ENCODE peak calls at places on chromosomes 3 and 15, in ten cellular contexts. H is transverse colon, E is MM.1S, Z is heart right ventricle, M is PC-3, G is aorta, C is body of pancreas, U is adrenal gland, D is cardiac muscle cell, Y is mesendoderm. R is an unnamed sample. For H3K4me1 and H3K36me3, the result is how much of the 10 kb centered on the place peaks cover.

GRCh38 chr15:94875550-94875949 is 644.2 kb downstream of the MCTP2 start:
- DNase-seq in H (no peak), E (no peak), Z (no peak), M (no peak), G (no peak), C (no peak), U (no peak), D (no peak), Y (no peak), R (no peak)

GRCh38 chr15:41919954-41920538 is 26.2 kb upstream of the SPTBN5 start:
- DNase-seq in H (no peak), E (no peak), Z (no peak), M (no peak), G (no peak), C (peak), U (no peak), D (peak), Y (no peak), R (peak)

GRCh38 chr15:98758224-98758623 is 109.9 kb downstream of the IGF1R start:
- DNase-seq in H (no peak), E (no peak), Z (no peak), M (no peak), G (no peak), C (no peak), U (no peak), D (no peak), Y (no peak), R (no peak)

GRCh38 chr3:197354195-197355059 is 56.0 kb upstream of the DLG1 start:
- DNase-seq in H (peak), E (no peak), Z (peak), M (no peak), G (peak), C (no peak), U (no peak), D (peak), Y (no peak), R (peak)

GRCh38 chr3:196513697-196514349 is 1.3 kb downstream of the SMCO1 start:
- DNase-seq in H (no peak), E (no peak), Z (no peak), M (peak), G (no peak), C (no peak), U (no peak), D (peak), Y (no peak), R (no peak)

GRCh38 chr15:81023483-81024264 is 23.0 kb downstream of the TLNRD1 start:
- DNase-seq in H (peak), E (peak), Z (peak), M (peak), G (peak), C (no peak), U (peak), D (peak), Y (peak), R (peak)

GRCh38 chr15:41809121-41809520 is 18.8 kb upstream of the JMJD7 start:
- DNase-seq in H (no peak), E (no peak), Z (no peak), M (peak), G (no peak), C (no peak), U (no peak), D (no peak), Y (peak), R (no peak)

GRCh38 chr15:32766101-32766500 is 48.3 kb downstream of the GREM1 start:
- DNase-seq in H (no peak), E (no peak), Z (no peak), M (peak), G (no peak), C (no peak), U (no peak), D (no peak), Y (no peak), R (no peak)

GRCh38 chr15:48358229-48358641 is 27.0 kb downstream of the DUT start:
- DNase-seq in H (no peak), E (peak), Z (no peak), M (peak), G (no peak), C (no peak), U (no peak), D (peak), Y (peak), R (no peak)

GRCh38 chr3:28317438-28318022 is 31.0 kb upstream of the ZCWPW2 start:
- DNase-seq in H (peak), E (peak), Z (no peak), M (peak), G (no peak), C (no peak), U (peak), D (peak), Y (peak), R (no peak)

GRCh38 chr3:166191406-166191805 is 354.2 kb upstream of the BCHE start:
- DNase-seq in H (no peak), E (no peak), Z (no peak), M (peak), G (no peak), C (no peak), U (no peak), D (no peak), Y (no peak), R (no peak)

GRCh38 chr3:151206196-151206595 is 3.2 kb upstream of the GPR171 start:
- DNase-seq in H (no peak), E (no peak), Z (no peak), M (no peak), G (no peak), C (no peak), U (no peak), D (no peak), Y (no peak), R (no peak)

GRCh38 chr3:150599611-150600297 is 3.4 kb upstream of the SELENOT start:
- DNase-seq in H (no peak), E (peak), Z (no peak), M (peak), G (no peak), C (no peak), U (peak), D (peak), Y (peak), R (no peak)

GRCh38 chr15:92821491-92822116 is 78.5 kb upstream of the CHD2 start:
- DNase-seq in H (no peak), E (no peak), Z (no peak), M (peak), G (no peak), C (no peak), U (no peak), D (no peak), Y (peak), R (no peak)
- H3K4me1 ChIP-seq in H (under half), E (half or more), Z (under half), M (under half), G (under half), C (under half), U (under half), D (half or more), Y (under half), R (under half)

GRCh38 chr3:14130230-14130629 is 5.4 kb downstream of the TMEM43 start:
- DNase-seq in H (no peak), E (no peak), Z (no peak), M (no peak), G (no peak), C (no peak), U (no peak), D (no peak), Y (no peak), R (no peak)
- H3K36me3 ChIP-seq in H (under half), E (under half), Z (half or more), M (half or more), G (under half), C (under half), U (under half), D (under half), Y (under half), R (under half)

GRCh38 chr15:63196846-63197245 is 7.4 kb downstream of the RAB8B start:
- DNase-seq in H (no peak), E (no peak), Z (no peak), M (no peak), G (no peak), C (no peak), U (no peak), D (no peak), Y (no peak), R (no peak)

GRCh38 chr15:63192604-63193206 is 3.3 kb downstream of the RAB8B start:
- DNase-seq in H (no peak), E (no peak), Z (no peak), M (no peak), G (no peak), C (no peak), U (no peak), D (no peak), Y (no peak), R (no peak)

GRCh38 chr15:63197626-63198025 is 8.2 kb downstream of the RAB8B start:
- DNase-seq in H (no peak), E (no peak), Z (no peak), M (no peak), G (no peak), C (no peak), U (no peak), D (no peak), Y (no peak), R (no peak)

GRCh38 chr15:63194291-63194681 is 4.9 kb downstream of the RAB8B start:
- DNase-seq in H (no peak), E (no peak), Z (no peak), M (no peak), G (no peak), C (no peak), U (no peak), D (no peak), Y (no peak), R (no peak)

GRCh38 chr15:63195257-63196023 is 6.0 kb downstream of the RAB8B start:
- DNase-seq in H (no peak), E (no peak), Z (no peak), M (no peak), G (no peak), C (no peak), U (no peak), D (no peak), Y (no peak), R (no peak)
- H3K4me1 ChIP-seq in H (under half), E (under half), Z (half or more), M (under half), G (under half), C (under half), U (under half), D (under half), Y (under half), R (under half)

GRCh38 chr3:132343018-132343612 is 25.9 kb downstream of the ACP3 start:
- DNase-seq in H (peak), E (peak), Z (no peak), M (peak), G (no peak), C (peak), U (peak), D (peak), Y (peak), R (peak)
- H3K36me3 ChIP-seq in H (under half), E (under half), Z (under half), M (under half), G (under half), C (under half), U (under half), D (under half), Y (under half), R (under half)

GRCh38 chr3:128357538-128357937 is 109.2 kb downstream of the DNAJB8 start:
- DNase-seq in H (no peak), E (no peak), Z (no peak), M (no peak), G (no peak), C (no peak), U (no peak), D (no peak), Y (no peak), R (no peak)
- H3K4me1 ChIP-seq in H (under half), E (under half), Z (under half), M (under half), G (under half), C (under half), U (under half), D (under half), Y (under half), R (under half)

DNA sequence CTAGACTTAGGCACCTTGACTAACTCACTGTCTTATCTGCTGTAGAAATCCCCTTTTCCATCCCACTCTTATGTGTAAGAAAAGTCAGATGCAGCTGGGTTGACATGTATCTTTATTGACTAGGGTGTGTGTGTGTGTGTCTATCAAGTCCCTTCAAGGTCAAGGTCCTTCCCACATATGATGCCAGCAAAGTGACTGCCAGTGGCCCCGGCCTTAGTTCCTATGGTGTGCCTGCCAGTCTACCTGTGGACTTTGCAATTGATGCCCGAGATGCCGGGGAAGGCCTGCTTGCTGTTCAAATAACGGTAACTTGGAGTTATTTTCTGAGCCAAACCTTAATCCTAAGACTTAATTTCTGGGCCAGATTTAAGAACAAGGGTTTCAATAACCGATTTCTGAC is 76.3 kb downstream of the DNASE1L3 start:
- DNase-seq in H (no peak), E (no peak), Z (no peak), M (no peak), G (no peak), C (no peak), U (no peak), D (no peak), Y (no peak), R (no peak)
- H3K36me3 ChIP-seq in H (under half), E (under half), Z (half or more), M (half or more), G (under half), C (under half), U (under half), D (under half), Y (under half), R (under half)

GRCh38 chr15:74958320-74958907 is 1.8 kb upstream of the RPP25 start:
- DNase-seq in H (peak), E (no peak), Z (peak), M (peak), G (peak), C (peak), U (peak), D (peak), Y (peak), R (no peak)
- H3K4me1 ChIP-seq in H (half or more), E (under half), Z (half or more), M (under half), G (under half), C (half or more), U (under half), D (under half), Y (under half), R (under half)

GRCh38 chr15:25335279-25335678 is 103.5 kb downstream of the UBE3A start:
- DNase-seq in H (no peak), E (no peak), Z (no peak), M (no peak), G (no peak), C (no peak), U (no peak), D (no peak), Y (no peak), R (no peak)
- H3K36me3 ChIP-seq in H (under half), E (under half), Z (half or more), M (under half), G (under half), C (under half), U (under half), D (under half), Y (under half), R (under half)